ENCODE peak calls at places on chromosomes 12 and 14, in eight cellular contexts. One of them, this sample, is unnamed.

GRCh38 chr12:124297389-124297788 is 2.5 kb downstream of the RFLNA start:
- DNase-seq in IMR-90: no peak
- DNase-seq in left lung: no peak
- DNase-seq in testis: no peak
- DNase-seq in left ventricle myocardium inferior: no peak
- DNase-seq in bronchial epithelial cell: no peak
- DNase-seq in astrocyte of the cerebellum: no peak
- DNase-seq in body of pancreas: no peak
- DNase-seq in this sample: no peak

GRCh38 chr12:93638095-93638494 is 39.1 kb upstream of the CRADD start:
- DNase-seq in IMR-90: peak; percentile 39
- DNase-seq in left lung: no peak
- DNase-seq in testis: no peak
- DNase-seq in left ventricle myocardium inferior: no peak
- DNase-seq in bronchial epithelial cell: no peak
- DNase-seq in astrocyte of the cerebellum: no peak
- DNase-seq in body of pancreas: no peak
- DNase-seq in this sample: no peak

GRCh38 chr14:76953196-76953945 is 75.1 kb downstream of the IRF2BPL start:
- DNase-seq in IMR-90: peak; percentile 68
- DNase-seq in left lung: peak; percentile 89
- DNase-seq in testis: peak; percentile 73
- DNase-seq in left ventricle myocardium inferior: peak; percentile 59
- DNase-seq in bronchial epithelial cell: peak; percentile 71
- DNase-seq in astrocyte of the cerebellum: peak; percentile 54
- DNase-seq in body of pancreas: peak; percentile 50
- DNase-seq in this sample: peak; percentile 81

GRCh38 chr14:58082011-58082410 is 70.0 kb downstream of the ARMH4 start:
- DNase-seq in IMR-90: peak; percentile 51
- DNase-seq in left lung: no peak
- DNase-seq in testis: no peak
- DNase-seq in left ventricle myocardium inferior: no peak
- DNase-seq in bronchial epithelial cell: peak; percentile 52
- DNase-seq in astrocyte of the cerebellum: no peak
- DNase-seq in body of pancreas: no peak
- DNase-seq in this sample: no peak

GRCh38 chr14:23119362-23120327 is 590 bp upstream of the CEBPE start:
- DNase-seq in IMR-90: no peak
- DNase-seq in left lung: no peak
- DNase-seq in testis: no peak
- DNase-seq in left ventricle myocardium inferior: no peak
- DNase-seq in bronchial epithelial cell: no peak
- DNase-seq in astrocyte of the cerebellum: no peak
- DNase-seq in body of pancreas: no peak
- DNase-seq in this sample: no peak

GRCh38 chr12:116916714-116917114 is 6.0 kb downstream of the FBXW8 start:
- DNase-seq in IMR-90: peak; percentile 84
- DNase-seq in left lung: no peak
- DNase-seq in testis: no peak
- DNase-seq in left ventricle myocardium inferior: no peak
- DNase-seq in bronchial epithelial cell: peak; percentile 70
- DNase-seq in astrocyte of the cerebellum: peak; percentile 41
- DNase-seq in body of pancreas: no peak
- DNase-seq in this sample: peak; percentile 83

GRCh38 chr12:52742196-52742580 is 35.0 kb downstream of the KRT76 start:
- DNase-seq in IMR-90: no peak
- DNase-seq in left lung: no peak
- DNase-seq in testis: no peak
- DNase-seq in left ventricle myocardium inferior: no peak
- DNase-seq in bronchial epithelial cell: no peak
- DNase-seq in astrocyte of the cerebellum: no peak
- DNase-seq in body of pancreas: no peak
- DNase-seq in this sample: no peak

GRCh38 chr12:130162267-130162666 is at the start of gene FZD10:
- DNase-seq in IMR-90: no peak
- DNase-seq in left lung: no peak
- DNase-seq in testis: peak; percentile 57
- DNase-seq in left ventricle myocardium inferior: peak; percentile 47
- DNase-seq in bronchial epithelial cell: peak; percentile 23
- DNase-seq in astrocyte of the cerebellum: no peak
- DNase-seq in body of pancreas: peak; percentile 25
- DNase-seq in this sample: no peak

GRCh38 chr12:116838395-116838794 is 42.8 kb downstream of the HRK start:
- DNase-seq in IMR-90: no peak
- DNase-seq in left lung: no peak
- DNase-seq in testis: no peak
- DNase-seq in left ventricle myocardium inferior: no peak
- DNase-seq in bronchial epithelial cell: no peak
- DNase-seq in astrocyte of the cerebellum: no peak
- DNase-seq in body of pancreas: no peak
- DNase-seq in this sample: no peak

GRCh38 chr14:91575469-91576208 is 65.5 kb upstream of the PPP4R3A start:
- DNase-seq in IMR-90: no peak
- DNase-seq in left lung: no peak
- DNase-seq in testis: no peak
- DNase-seq in left ventricle myocardium inferior: no peak
- DNase-seq in bronchial epithelial cell: no peak
- DNase-seq in astrocyte of the cerebellum: no peak
- DNase-seq in body of pancreas: no peak
- DNase-seq in this sample: no peak

GRCh38 chr14:37263656-37264236 is 66.0 kb downstream of the MIPOL1 start:
- DNase-seq in IMR-90: peak; percentile 41
- DNase-seq in left lung: no peak
- DNase-seq in testis: no peak
- DNase-seq in left ventricle myocardium inferior: no peak
- DNase-seq in bronchial epithelial cell: no peak
- DNase-seq in astrocyte of the cerebellum: no peak
- DNase-seq in body of pancreas: no peak
- DNase-seq in this sample: no peak

DNA sequence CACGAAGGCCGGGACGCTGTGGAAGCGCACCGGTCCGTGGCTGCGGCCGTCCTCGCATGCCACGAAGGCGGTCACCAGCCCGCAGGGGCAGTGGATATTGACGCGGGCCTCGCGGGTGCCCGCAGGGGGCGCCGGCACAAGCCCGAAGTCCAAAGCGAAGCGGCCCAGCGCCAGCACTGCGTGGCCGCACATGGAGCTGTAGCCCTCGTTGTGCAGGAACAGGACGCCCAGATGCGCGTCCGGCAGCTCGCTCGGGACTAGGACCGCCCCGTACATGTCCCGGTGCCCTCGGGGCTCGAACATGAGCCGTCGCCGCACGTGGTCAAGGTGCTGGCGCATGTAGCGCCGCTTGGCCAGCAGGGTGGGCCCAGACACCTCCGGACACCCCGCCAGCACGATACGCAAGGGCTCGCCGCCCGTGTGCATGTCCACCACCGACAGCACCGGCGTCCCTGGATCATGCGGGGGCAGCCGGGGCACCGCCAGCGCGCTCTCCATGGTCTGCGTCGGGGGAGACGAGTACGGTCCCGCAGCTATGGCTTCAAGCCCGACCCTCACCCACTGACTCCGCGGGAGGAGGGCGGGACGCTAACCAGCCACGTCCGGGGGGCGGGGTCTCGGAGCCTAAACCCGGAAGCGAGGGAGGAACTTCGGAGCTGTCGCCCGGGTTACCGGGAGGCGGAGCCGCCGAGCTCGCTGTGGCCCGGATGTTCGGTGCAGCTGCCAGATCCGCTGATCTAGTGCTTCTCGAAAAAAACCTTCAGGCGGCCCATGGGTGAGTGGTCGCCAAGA is at the start of the genes JKAMP and L3HYPDH:
- DNase-seq in IMR-90: peak; percentile 94
- DNase-seq in left lung: peak; percentile 99
- DNase-seq in testis: peak; percentile 99
- DNase-seq in left ventricle myocardium inferior: peak; percentile 98
- DNase-seq in bronchial epithelial cell: peak; percentile 84
- DNase-seq in astrocyte of the cerebellum: peak; percentile 89
- DNase-seq in body of pancreas: peak; percentile 98
- DNase-seq in this sample: peak; percentile 97
- TF ChIP-seq CTCF in IMR-90: peak; percentile 58
- TF ChIP-seq CTCF in left lung: peak; percentile 64
- TF ChIP-seq CTCF in testis: peak; percentile 60
- TF ChIP-seq CTCF in left ventricle myocardium inferior: peak; percentile 80
- TF ChIP-seq CTCF in bronchial epithelial cell: peak; percentile 75
- TF ChIP-seq CTCF in astrocyte of the cerebellum: peak; percentile 64
- TF ChIP-seq CTCF in body of pancreas: peak; percentile 67
- TF ChIP-seq CTCF in this sample: peak; percentile 58

GRCh38 chr12:5967645-5968415 is 22.8 kb upstream of the ANO2 start:
- DNase-seq in IMR-90: no peak
- DNase-seq in left lung: no peak
- DNase-seq in testis: no peak
- DNase-seq in left ventricle myocardium inferior: no peak
- DNase-seq in bronchial epithelial cell: no peak
- DNase-seq in astrocyte of the cerebellum: no peak
- DNase-seq in body of pancreas: no peak
- DNase-seq in this sample: no peak

GRCh38 chr12:5971194-5971850 is 26.3 kb upstream of the ANO2 start:
- DNase-seq in IMR-90: no peak
- DNase-seq in left lung: no peak
- DNase-seq in testis: no peak
- DNase-seq in left ventricle myocardium inferior: no peak
- DNase-seq in bronchial epithelial cell: no peak
- DNase-seq in astrocyte of the cerebellum: no peak
- DNase-seq in body of pancreas: no peak
- DNase-seq in this sample: no peak

GRCh38 chr12:5973461-5974115 is 28.5 kb upstream of the ANO2 start:
- DNase-seq in IMR-90: no peak
- DNase-seq in left lung: no peak
- DNase-seq in testis: no peak
- DNase-seq in left ventricle myocardium inferior: no peak
- DNase-seq in bronchial epithelial cell: no peak
- DNase-seq in astrocyte of the cerebellum: no peak
- DNase-seq in body of pancreas: no peak
- DNase-seq in this sample: no peak

GRCh38 chr12:5969156-5969973 is 24.3 kb upstream of the ANO2 start:
- DNase-seq in IMR-90: no peak
- DNase-seq in left lung: no peak
- DNase-seq in testis: no peak
- DNase-seq in left ventricle myocardium inferior: no peak
- DNase-seq in bronchial epithelial cell: no peak
- DNase-seq in astrocyte of the cerebellum: no peak
- DNase-seq in body of pancreas: no peak
- DNase-seq in this sample: no peak

DNA sequence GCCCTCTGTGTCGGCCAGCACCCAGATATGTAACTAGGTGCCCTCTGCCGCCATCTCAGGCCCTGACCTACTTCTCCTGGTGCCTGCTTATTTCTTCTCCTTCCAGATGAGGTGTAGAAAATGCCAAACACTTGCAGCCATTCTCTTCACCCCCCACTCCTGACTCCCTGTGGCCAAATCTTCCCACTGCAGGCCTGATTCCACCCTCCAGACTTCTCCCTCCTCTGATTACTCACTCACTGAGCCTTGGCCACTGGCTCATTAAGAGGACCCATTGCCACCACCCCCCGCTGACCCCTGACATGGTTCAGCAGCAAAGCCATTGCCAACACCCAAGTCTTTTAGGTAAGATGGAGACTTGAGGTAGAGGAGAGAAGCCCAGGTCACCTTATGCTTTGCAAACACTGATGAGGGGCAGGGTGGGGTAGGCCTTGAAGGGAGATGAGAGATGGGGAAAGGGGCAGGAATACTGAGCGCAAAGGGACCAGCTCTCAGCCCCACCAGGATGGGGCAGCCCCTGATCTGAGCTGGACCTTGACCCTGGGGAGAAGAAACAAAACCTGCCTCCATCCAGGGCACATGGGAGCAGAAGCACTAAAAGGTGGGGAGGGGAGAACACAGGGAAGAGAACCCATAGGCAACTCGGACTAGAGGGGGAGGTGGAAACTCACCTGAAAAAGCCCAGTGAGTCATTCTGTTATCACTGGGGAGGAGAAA is 25.1 kb upstream of the ANO2 start:
- DNase-seq in IMR-90: no peak
- DNase-seq in left lung: no peak
- DNase-seq in testis: no peak
- DNase-seq in left ventricle myocardium inferior: no peak
- DNase-seq in bronchial epithelial cell: no peak
- DNase-seq in astrocyte of the cerebellum: no peak
- DNase-seq in body of pancreas: no peak
- DNase-seq in this sample: no peak
- TF ChIP-seq CTCF in IMR-90: no peak
- TF ChIP-seq CTCF in left lung: no peak
- TF ChIP-seq CTCF in testis: no peak
- TF ChIP-seq CTCF in left ventricle myocardium inferior: no peak
- TF ChIP-seq CTCF in bronchial epithelial cell: no peak
- TF ChIP-seq CTCF in astrocyte of the cerebellum: no peak
- TF ChIP-seq CTCF in body of pancreas: no peak
- TF ChIP-seq CTCF in this sample: no peak

DNA sequence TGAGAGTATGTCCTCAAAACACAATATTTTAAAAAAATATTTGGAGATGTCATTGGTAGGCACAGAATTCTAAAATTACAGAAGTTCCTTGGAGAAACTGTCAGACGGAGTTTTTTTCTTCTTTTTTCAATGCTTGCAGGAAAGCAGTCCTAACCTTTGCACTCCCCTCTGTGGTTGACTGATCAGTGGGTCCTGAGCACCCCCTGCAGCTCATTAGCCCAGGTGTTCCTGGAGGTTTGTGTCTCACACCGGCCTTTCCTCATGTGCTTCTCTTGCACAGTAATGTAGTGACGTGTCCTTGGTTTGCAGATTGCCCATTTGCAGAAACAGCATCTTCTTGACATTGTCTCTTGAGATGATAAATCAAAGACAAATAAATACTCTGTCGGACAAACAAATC is 513.0 kb downstream of the TMEM121 start:
- DNase-seq in IMR-90: no peak
- DNase-seq in left lung: no peak
- DNase-seq in testis: no peak
- DNase-seq in left ventricle myocardium inferior: no peak
- DNase-seq in bronchial epithelial cell: no peak
- DNase-seq in astrocyte of the cerebellum: no peak
- DNase-seq in body of pancreas: peak; percentile 20
- DNase-seq in this sample: no peak
- TF ChIP-seq CTCF in IMR-90: no peak
- TF ChIP-seq CTCF in left lung: peak; percentile 48
- TF ChIP-seq CTCF in testis: no peak
- TF ChIP-seq CTCF in left ventricle myocardium inferior: no peak
- TF ChIP-seq CTCF in bronchial epithelial cell: no peak
- TF ChIP-seq CTCF in astrocyte of the cerebellum: no peak
- TF ChIP-seq CTCF in body of pancreas: peak; percentile 30
- TF ChIP-seq CTCF in this sample: no peak

DNA sequence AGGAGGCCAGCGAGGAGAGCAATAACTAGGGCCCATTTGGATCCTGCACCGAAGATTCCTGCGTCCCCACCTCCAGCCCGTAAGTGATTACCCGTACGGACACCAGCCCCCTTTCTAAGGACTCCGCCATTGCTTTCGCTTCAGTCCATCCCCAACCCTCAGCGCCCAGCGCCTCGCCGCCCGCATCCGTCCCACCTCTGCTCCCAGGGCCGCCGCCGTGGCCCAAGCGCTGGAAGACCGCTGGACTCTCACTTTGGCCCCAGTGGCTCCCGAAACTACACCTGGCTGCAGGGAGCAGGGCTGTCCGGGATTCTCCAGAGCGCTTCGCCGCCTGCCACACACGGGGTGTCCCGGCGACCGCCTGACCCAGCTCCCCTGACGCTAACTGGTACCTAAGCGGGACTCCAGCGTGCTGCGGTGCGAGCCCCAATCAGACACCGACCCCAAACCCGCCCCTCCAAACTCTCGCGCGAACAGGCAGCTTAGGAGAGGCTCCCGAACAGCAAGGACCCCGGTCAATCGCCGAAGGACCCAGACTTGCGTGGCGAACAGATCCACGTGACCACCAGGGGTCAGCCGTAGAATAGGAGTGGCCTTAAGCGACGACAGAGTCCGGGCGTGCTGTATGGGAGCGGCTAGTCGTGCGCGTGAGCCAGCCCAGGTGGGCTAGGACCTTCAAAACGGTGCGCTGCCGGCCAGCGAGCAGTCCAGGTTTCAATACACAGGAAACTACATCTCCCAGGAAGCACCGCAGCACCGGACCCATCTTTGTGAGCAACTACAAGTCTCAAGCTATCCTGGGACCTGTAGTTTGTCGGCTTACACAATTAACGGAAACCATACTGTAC is at the start of gene CNPY2:
- DNase-seq in IMR-90: peak; percentile 96
- DNase-seq in left lung: peak; percentile 97
- DNase-seq in testis: peak; percentile 97
- DNase-seq in left ventricle myocardium inferior: peak; percentile 96
- DNase-seq in bronchial epithelial cell: peak; percentile 97
- DNase-seq in astrocyte of the cerebellum: peak; percentile 94
- DNase-seq in body of pancreas: peak; percentile 96
- DNase-seq in this sample: peak; percentile 98
- TF ChIP-seq CTCF in IMR-90: peak; percentile 9
- TF ChIP-seq CTCF in left lung: peak; percentile 20
- TF ChIP-seq CTCF in testis: no peak
- TF ChIP-seq CTCF in left ventricle myocardium inferior: peak; percentile 27
- TF ChIP-seq CTCF in bronchial epithelial cell: no peak
- TF ChIP-seq CTCF in astrocyte of the cerebellum: no peak
- TF ChIP-seq CTCF in body of pancreas: no peak
- TF ChIP-seq CTCF in this sample: no peak